ENCODE peak calls at places on chromosomes 12 and 14, in eight cellular contexts. H is activated naive CD4-positive, alpha-beta T cell; E is activated naive CD8-positive, alpha-beta T cell treated with anti-CD3 and anti-CD28 coated beads, Interleukin-2, amount 50 U/mL, for 24 hours; I is B cell; G is COR-L47; O is stimulated activated CD4-positive, alpha-beta T cell treated with anti-CD3 and anti-CD28 coated beads, Interleukin-12 subunit alpha, Interleukin-12 subunit beta, amount 100 ng/mL, for 4 hours; B is AG08396; W is cardiac fibroblast. Q is an unnamed sample.

GRCh38 chr14:51370758-51371386 is 130.8 kb downstream of the TMX1 start:
- DNase-seq in E (no peak), I (no peak), O (no peak), H (no peak), B (no peak), W (peak), G (no peak), Q (no peak)

GRCh38 chr14:100067971-100068959 is 3.0 kb downstream of the EVL start:
- DNase-seq in E (peak), B (no peak), I (peak), G (no peak), H (peak), W (peak), O (peak), Q (no peak)

GRCh38 chr12:65335021-65335714 is 56.7 kb downstream of the MSRB3 start:
- DNase-seq in B (peak), H (no peak), E (no peak), O (no peak), W (peak), G (no peak), I (no peak), Q (no peak)

GRCh38 chr12:121673013-121673441 is 3.6 kb upstream of the MORN3 start:
- DNase-seq in G (no peak), E (no peak), W (no peak), I (peak), H (no peak), O (no peak), B (no peak), Q (no peak)

GRCh38 chr12:77754086-77754485 is 76.6 kb upstream of the NAV3 start:
- DNase-seq in O (no peak), G (no peak), E (no peak), W (no peak), H (no peak), I (no peak), B (no peak), Q (no peak)

GRCh38 chr12:79764641-79765040 is 73.9 kb upstream of the PAWR start:
- DNase-seq in O (no peak), G (no peak), B (no peak), E (no peak), W (no peak), I (no peak), H (no peak), Q (no peak)

GRCh38 chr14:28502517-28502916 is 264.1 kb upstream of the FOXG1 start:
- DNase-seq in H (no peak), I (no peak), W (no peak), O (no peak), B (no peak), E (no peak), G (no peak), Q (no peak)

GRCh38 chr14:51852541-51852940 is 7.9 kb upstream of the GNG2 start:
- DNase-seq in W (peak), E (no peak), H (no peak), G (no peak), O (no peak), B (no peak), I (no peak), Q (no peak)

GRCh38 chr14:99945732-99946651 is 119.2 kb upstream of the EVL start:
- DNase-seq in H (no peak), E (no peak), B (no peak), O (no peak), G (no peak), I (no peak), W (peak), Q (no peak)

GRCh38 chr12:5509557-5509956 is 77.6 kb downstream of the NTF3 start:
- DNase-seq in H (no peak), B (no peak), I (no peak), W (no peak), O (no peak), E (no peak), G (no peak), Q (no peak)

GRCh38 chr12:50546441-50547318 is 41.9 kb downstream of the DIP2B start:
- DNase-seq in W (peak), G (no peak), E (no peak), B (no peak), I (no peak), H (no peak), O (no peak), Q (no peak)

GRCh38 chr12:79063258-79063657 is 198.7 kb downstream of the SYT1 start:
- DNase-seq in G (no peak), W (peak), H (no peak), O (no peak), I (no peak), B (no peak), E (no peak), Q (no peak)

GRCh38 chr12:113260127-113260526 is 38.9 kb downstream of the TPCN1 start:
- DNase-seq in E (no peak), I (no peak), B (no peak), H (no peak), G (peak), W (no peak), O (no peak), Q (no peak)

GRCh38 chr14:25400607-25401206 is 350.8 kb upstream of the STXBP6 start:
- DNase-seq in W (peak), O (peak), I (peak), B (peak), E (peak), G (peak), H (no peak), Q (peak)

GRCh38 chr12:121713257-121714155 is 954 bp downstream of the TMEM120B start:
- DNase-seq in H (no peak), W (peak), B (no peak), G (no peak), O (no peak), E (no peak), I (no peak), Q (no peak)

GRCh38 chr14:53295985-53296582 is 143.0 kb upstream of the DDHD1 start:
- DNase-seq in H (no peak), O (no peak), I (peak), W (peak), E (peak), B (peak), G (no peak), Q (peak)

GRCh38 chr12:48336564-48336963 is 14.2 kb downstream of the ZNF641 start:
- DNase-seq in H (no peak), G (no peak), W (peak), B (no peak), O (no peak), I (no peak), E (no peak), Q (no peak)

GRCh38 chr14:37328673-37329072 is 130.9 kb downstream of the MIPOL1 start:
- DNase-seq in H (no peak), O (no peak), E (no peak), I (no peak), B (no peak), G (no peak), W (no peak), Q (no peak)

GRCh38 chr14:32816588-32816987 is 122.1 kb upstream of the NPAS3 start:
- DNase-seq in E (no peak), I (no peak), B (no peak), G (no peak), O (no peak), H (no peak), W (no peak), Q (no peak)

GRCh38 chr14:102221026-102221425 is 81.3 kb downstream of the WDR20 start:
- DNase-seq in G (no peak), I (no peak), E (no peak), W (peak), H (no peak), B (no peak), O (no peak), Q (peak)

GRCh38 chr14:101733211-101733610 is 28.3 kb upstream of the PPP2R5C start:
- DNase-seq in H (no peak), I (no peak), E (no peak), B (no peak), W (peak), G (no peak), O (no peak), Q (no peak)